ENCODE peak calls at places on chromosomes 7 and 10, in nine cellular contexts. C is heart right ventricle; E is activated naive CD8-positive, alpha-beta T cell treated with anti-CD3 and anti-CD28 coated beads, Interleukin-2, amount 10 ng/mL, durations not matched to agents 7 days and 5 days; N is kidney glomerular epithelial cell; H is CD4-positive, CD25-positive, alpha-beta regulatory T cell; V is NCI-H510A treated with DMSO at 0.1 percent for 48 hours; T is cardiac fibroblast; Q is astrocyte of the cerebellum; I is 8988T. D is an unnamed sample.
A peak's percentile ranks its signal among the peaks of the same experiment; 100 is the strongest.

GRCh38 chr7:130009848-130010688 is 41.1 kb downstream of the ZC3HC1 start:
- DNase-seq in V (no peak), C (no peak), N (peak; percentile 66), Q (no peak), T (peak; percentile 78), H (no peak), E (no peak), I (no peak), D (peak; percentile 44)

GRCh38 chr7:52119537-52119936 is 802.9 kb upstream of the COBL start:
- DNase-seq in N (no peak), V (no peak), T (no peak), H (no peak), I (no peak), C (no peak), Q (no peak), E (no peak), D (no peak)

GRCh38 chr7:35467456-35467978 is 213.6 kb upstream of the TBX20 start:
- DNase-seq in T (no peak), C (no peak), V (no peak), N (no peak), Q (no peak), E (no peak), H (no peak), I (no peak), D (no peak)

GRCh38 chr7:110003827-110004226 is 1087.1 kb upstream of the LRRN3 start:
- DNase-seq in T (no peak), N (no peak), C (no peak), V (no peak), I (no peak), H (no peak), E (no peak), Q (no peak), D (no peak)

GRCh38 chr7:141221007-141221612 is 147.2 kb downstream of the TMEM178B start:
- DNase-seq in T (no peak), H (no peak), N (peak; percentile 1), E (no peak), V (no peak), C (no peak), I (no peak), Q (no peak), D (no peak)

GRCh38 chr10:14936584-14936983 is 17.3 kb downstream of the DCLRE1C start:
- DNase-seq in T (peak; percentile 16), I (no peak), E (no peak), H (no peak), N (no peak), V (no peak), Q (no peak), C (no peak), D (no peak)

GRCh38 chr7:94449151-94449725 is 54.5 kb downstream of the COL1A2 start:
- DNase-seq in C (no peak), E (no peak), N (peak; percentile 68), V (peak; percentile 32), T (peak; percentile 74), Q (no peak), I (no peak), H (no peak), D (peak; percentile 0)

GRCh38 chr10:571643-572042 is 117.8 kb downstream of the DIP2C start:
- DNase-seq in V (no peak), N (no peak), Q (no peak), I (no peak), C (no peak), T (peak; percentile 52), H (no peak), E (no peak), D (no peak)

GRCh38 chr10:77716943-77717735 is 79.5 kb upstream of the KCNMA1 start:
- DNase-seq in N (no peak), H (no peak), V (no peak), Q (no peak), C (no peak), T (peak; percentile 34), I (no peak), E (no peak), D (no peak)

GRCh38 chr10:74822583-74823089 is 3.8 kb upstream of the KAT6B start:
- DNase-seq in Q (no peak), E (no peak), H (no peak), V (no peak), C (no peak), T (no peak), N (no peak), I (no peak), D (no peak)

GRCh38 chr7:80785961-80786360 is 132.9 kb downstream of the SEMA3C start:
- DNase-seq in N (no peak), E (no peak), T (peak; percentile 51), H (no peak), I (no peak), V (no peak), C (no peak), Q (peak; percentile 53), D (no peak)

GRCh38 chr10:72612203-72612826 is 13.6 kb downstream of the MICU1 start:
- DNase-seq in E (no peak), V (peak; percentile 11), Q (no peak), C (no peak), N (no peak), T (peak; percentile 36), I (no peak), H (no peak), D (peak; percentile 47)

GRCh38 chr10:132058111-132058745 is 7.5 kb upstream of the JAKMIP3 start:
- DNase-seq in H (no peak), T (no peak), E (no peak), N (no peak), I (no peak), Q (no peak), V (no peak), C (no peak), D (no peak)

GRCh38 chr7:83876593-83876992 is 227.7 kb upstream of the SEMA3E start:
- DNase-seq in N (no peak), V (no peak), H (no peak), I (no peak), E (no peak), C (no peak), Q (no peak), T (peak; percentile 21), D (no peak)

GRCh38 chr10:108392286-108392685 is 1227.8 kb upstream of the SORCS1 start:
- DNase-seq in N (no peak), V (no peak), E (no peak), I (no peak), Q (no peak), H (no peak), T (peak; percentile 40), C (no peak), D (peak; percentile 26)

GRCh38 chr10:52316005-52316404 is 1.9 kb downstream of the DKK1 start:
- DNase-seq in C (no peak), N (no peak), Q (no peak), T (no peak), E (no peak), I (no peak), V (no peak), H (no peak), D (no peak)

GRCh38 chr10:18738835-18739234 is 79.6 kb downstream of the ARL5B start:
- DNase-seq in T (peak; percentile 25), N (no peak), V (no peak), H (no peak), I (no peak), C (no peak), Q (no peak), E (no peak), D (no peak)

GRCh38 chr7:131506597-131506996 is 49.8 kb downstream of the PODXL start:
- DNase-seq in V (no peak), N (no peak), I (no peak), E (no peak), T (no peak), H (no peak), Q (no peak), C (no peak), D (no peak)

GRCh38 chr7:155830961-155831806 is 18.9 kb upstream of the SHH start:
- DNase-seq in H (no peak), E (no peak), T (no peak), N (no peak), C (no peak), I (no peak), Q (no peak), V (no peak), D (no peak)

GRCh38 chr7:131544449-131545425 is 11.7 kb downstream of the PODXL start:
- DNase-seq in H (no peak), Q (no peak), V (peak; percentile 40), E (no peak), N (no peak), I (no peak), T (peak; percentile 34), C (no peak), D (no peak)

GRCh38 chr10:79282388-79282787 is 64.9 kb upstream of the PPIF start:
- DNase-seq in T (no peak), N (no peak), E (no peak), V (no peak), Q (no peak), C (no peak), H (no peak), I (no peak), D (no peak)

GRCh38 chr7:55770778-55771177 is 91.8 kb downstream of the SEPTIN14 start:
- DNase-seq in C (no peak), I (no peak), Q (no peak), H (no peak), N (no peak), V (no peak), T (no peak), E (no peak), D (no peak)

GRCh38 chr7:111301891-111302290 is 211.0 kb downstream of the LRRN3 start:
- DNase-seq in C (no peak), E (no peak), T (no peak), H (no peak), V (no peak), Q (no peak), I (no peak), N (no peak), D (no peak)

GRCh38 chr10:20999713-21000112 is 102.6 kb upstream of the NEBL start:
- DNase-seq in T (no peak), N (no peak), I (no peak), Q (no peak), V (no peak), E (no peak), C (no peak), H (no peak), D (no peak)

GRCh38 chr10:71302874-71303568 is 16.0 kb upstream of the SLC29A3 start:
- DNase-seq in Q (peak; percentile 49), E (no peak), I (peak; percentile 49), N (peak; percentile 23), T (peak; percentile 70), V (peak; percentile 89), C (no peak), H (no peak), D (peak; percentile 27)

GRCh38 chr7:2024227-2024918 is 208.4 kb downstream of the MAD1L1 start:
- DNase-seq in I (no peak), N (no peak), T (peak; percentile 11), C (peak; percentile 16), E (no peak), Q (no peak), V (no peak), H (no peak), D (no peak)

GRCh38 chr10:72563327-72563932 is 62.4 kb downstream of the MICU1 start:
- DNase-seq in N (no peak), I (no peak), E (no peak), T (no peak), V (no peak), Q (no peak), H (no peak), C (no peak), D (no peak)

GRCh38 chr7:157890921-157891401 is 554.2 kb downstream of the DNAJB6 start:
- DNase-seq in Q (no peak), C (no peak), T (no peak), E (no peak), H (no peak), N (no peak), V (no peak), I (no peak), D (no peak)

GRCh38 chr7:37642028-37642540 is 41.5 kb upstream of the GPR141 start:
- DNase-seq in Q (no peak), T (no peak), V (no peak), E (no peak), C (no peak), N (no peak), H (no peak), I (no peak), D (no peak)

GRCh38 chr7:76051840-76052239 is 3.9 kb downstream of the MDH2 start:
- DNase-seq in N (no peak), C (no peak), I (no peak), Q (no peak), V (no peak), T (no peak), E (no peak), H (no peak), D (no peak)